ENCODE peak calls at places on chromosomes 6 and 20, in nine cellular contexts. One of them, this sample, is unnamed.

GRCh38 chr6:120526576-120526975 is 807.7 kb downstream of the TBC1D32 start:
- DNase-seq in NCI-H774: no peak
- DNase-seq in kidney tubule cell: no peak
- DNase-seq in NCI-H446: no peak
- DNase-seq in SJSA1: no peak
- DNase-seq in anterior cingulate cortex: no peak
- DNase-seq in Panc1: no peak
- DNase-seq in PC-3: no peak
- DNase-seq in naive B cell: no peak
- DNase-seq in this sample: no peak

GRCh38 chr20:51650685-51651134 is 108.2 kb upstream of the NFATC2 start:
- DNase-seq in NCI-H774: no peak
- DNase-seq in kidney tubule cell: peak
- DNase-seq in NCI-H446: no peak
- DNase-seq in SJSA1: no peak
- DNase-seq in anterior cingulate cortex: no peak
- DNase-seq in Panc1: no peak
- DNase-seq in PC-3: peak
- DNase-seq in naive B cell: peak
- DNase-seq in this sample: no peak

GRCh38 chr20:3777726-3778629 is 3.3 kb downstream of the SPEF1 start:
- DNase-seq in NCI-H774: no peak
- DNase-seq in kidney tubule cell: peak
- DNase-seq in NCI-H446: no peak
- DNase-seq in SJSA1: no peak
- DNase-seq in anterior cingulate cortex: no peak
- DNase-seq in Panc1: no peak
- DNase-seq in PC-3: peak
- DNase-seq in naive B cell: peak
- DNase-seq in this sample: no peak

GRCh38 chr6:30983439-30983838 is at the start of gene MUC21:
- DNase-seq in NCI-H774: no peak
- DNase-seq in kidney tubule cell: no peak
- DNase-seq in NCI-H446: no peak
- DNase-seq in SJSA1: no peak
- DNase-seq in anterior cingulate cortex: no peak
- DNase-seq in Panc1: no peak
- DNase-seq in PC-3: no peak
- DNase-seq in naive B cell: no peak
- DNase-seq in this sample: no peak

GRCh38 chr6:31729979-31730630 is 1.0 kb upstream of the DDAH2 start:
- DNase-seq in NCI-H774: peak
- DNase-seq in kidney tubule cell: peak
- DNase-seq in NCI-H446: peak
- DNase-seq in SJSA1: peak
- DNase-seq in anterior cingulate cortex: peak
- DNase-seq in Panc1: no peak
- DNase-seq in PC-3: peak
- DNase-seq in naive B cell: peak
- DNase-seq in this sample: no peak

GRCh38 chr6:12331951-12332749 is 42.0 kb downstream of the EDN1 start:
- DNase-seq in NCI-H774: no peak
- DNase-seq in kidney tubule cell: peak
- DNase-seq in NCI-H446: no peak
- DNase-seq in SJSA1: peak
- DNase-seq in anterior cingulate cortex: no peak
- DNase-seq in Panc1: no peak
- DNase-seq in PC-3: peak
- DNase-seq in naive B cell: no peak
- DNase-seq in this sample: no peak

GRCh38 chr6:119148102-119148824 is 69.8 kb upstream of the FAM184A start:
- DNase-seq in NCI-H774: peak
- DNase-seq in kidney tubule cell: peak
- DNase-seq in NCI-H446: peak
- DNase-seq in SJSA1: peak
- DNase-seq in anterior cingulate cortex: no peak
- DNase-seq in Panc1: peak
- DNase-seq in PC-3: peak
- DNase-seq in naive B cell: no peak
- DNase-seq in this sample: peak

GRCh38 chr6:131167773-131168172 is 32.5 kb downstream of the AKAP7 start:
- DNase-seq in NCI-H774: no peak
- DNase-seq in kidney tubule cell: no peak
- DNase-seq in NCI-H446: no peak
- DNase-seq in SJSA1: no peak
- DNase-seq in anterior cingulate cortex: no peak
- DNase-seq in Panc1: no peak
- DNase-seq in PC-3: peak
- DNase-seq in naive B cell: no peak
- DNase-seq in this sample: no peak

GRCh38 chr6:20444786-20445271 is 43.1 kb downstream of the E2F3 start:
- DNase-seq in NCI-H774: no peak
- DNase-seq in kidney tubule cell: peak
- DNase-seq in NCI-H446: no peak
- DNase-seq in SJSA1: peak
- DNase-seq in anterior cingulate cortex: no peak
- DNase-seq in Panc1: no peak
- DNase-seq in PC-3: peak
- DNase-seq in naive B cell: no peak
- DNase-seq in this sample: no peak

GRCh38 chr6:88232753-88233152 is 66.6 kb upstream of the CNR1 start:
- DNase-seq in NCI-H774: no peak
- DNase-seq in kidney tubule cell: no peak
- DNase-seq in NCI-H446: no peak
- DNase-seq in SJSA1: no peak
- DNase-seq in anterior cingulate cortex: no peak
- DNase-seq in Panc1: no peak
- DNase-seq in PC-3: no peak
- DNase-seq in naive B cell: no peak
- DNase-seq in this sample: no peak

GRCh38 chr6:128188678-128189077 is 287.8 kb upstream of the THEMIS start:
- DNase-seq in NCI-H774: no peak
- DNase-seq in kidney tubule cell: no peak
- DNase-seq in NCI-H446: no peak
- DNase-seq in SJSA1: no peak
- DNase-seq in anterior cingulate cortex: no peak
- DNase-seq in Panc1: no peak
- DNase-seq in PC-3: no peak
- DNase-seq in naive B cell: no peak
- DNase-seq in this sample: no peak

GRCh38 chr6:43913388-43914271 is 143.6 kb downstream of the VEGFA start:
- DNase-seq in NCI-H774: no peak
- DNase-seq in kidney tubule cell: peak
- DNase-seq in NCI-H446: no peak
- DNase-seq in SJSA1: no peak
- DNase-seq in anterior cingulate cortex: no peak
- DNase-seq in Panc1: no peak
- DNase-seq in PC-3: no peak
- DNase-seq in naive B cell: no peak
- DNase-seq in this sample: no peak

GRCh38 chr20:62104791-62105345 is 17.4 kb upstream of the LSM14B start:
- DNase-seq in NCI-H774: no peak
- DNase-seq in kidney tubule cell: no peak
- DNase-seq in NCI-H446: no peak
- DNase-seq in SJSA1: no peak
- DNase-seq in anterior cingulate cortex: no peak
- DNase-seq in Panc1: no peak
- DNase-seq in PC-3: peak
- DNase-seq in naive B cell: no peak
- DNase-seq in this sample: no peak

GRCh38 chr6:81749704-81750103 is 2.8 kb downstream of the TENT5A start:
- DNase-seq in NCI-H774: no peak
- DNase-seq in kidney tubule cell: no peak
- DNase-seq in NCI-H446: no peak
- DNase-seq in SJSA1: no peak
- DNase-seq in anterior cingulate cortex: no peak
- DNase-seq in Panc1: no peak
- DNase-seq in PC-3: no peak
- DNase-seq in naive B cell: no peak
- DNase-seq in this sample: no peak

GRCh38 chr20:62492711-62493110 is 16.9 kb upstream of the GATA5 start:
- DNase-seq in NCI-H774: no peak
- DNase-seq in kidney tubule cell: no peak
- DNase-seq in NCI-H446: no peak
- DNase-seq in SJSA1: no peak
- DNase-seq in anterior cingulate cortex: no peak
- DNase-seq in Panc1: no peak
- DNase-seq in PC-3: no peak
- DNase-seq in naive B cell: no peak
- DNase-seq in this sample: no peak

GRCh38 chr6:166106076-166106686 is 61.5 kb downstream of the TBXT start:
- DNase-seq in NCI-H774: peak
- DNase-seq in kidney tubule cell: peak
- DNase-seq in NCI-H446: no peak
- DNase-seq in SJSA1: peak
- DNase-seq in anterior cingulate cortex: peak
- DNase-seq in Panc1: peak
- DNase-seq in PC-3: peak
- DNase-seq in naive B cell: peak
- DNase-seq in this sample: peak